ENCODE peak calls at places on chromosomes 4 and X, in five cellular contexts. T is HepG2, X is heart left ventricle, A is upper lobe of left lung, S is body of pancreas. F is an unnamed sample.

GRCh38 chrX:13432776-13433605 is 113.1 kb upstream of the ATXN3L start:
- ATAC-seq in T (no peak), X (peak), A (no peak), S (no peak), F (peak)

GRCh38 chr4:152258804-152259708 is 276.8 kb downstream of the FBXW7 start:
- ATAC-seq in T (peak), X (peak), A (no peak), S (no peak), F (no peak)

GRCh38 chrX:150616863-150617198 is 48.4 kb downstream of the MTM1 start:
- ATAC-seq in T (no peak), X (no peak), A (no peak), S (no peak), F (no peak)

GRCh38 chrX:21373637-21374162 is 518 bp upstream of the CNKSR2 start:
- ATAC-seq in T (no peak), X (no peak), A (no peak), S (peak), F (no peak)

GRCh38 chr4:184574861-184575260 is 74.4 kb downstream of the CASP3 start:
- ATAC-seq in T (no peak), X (peak), A (no peak), S (no peak), F (no peak)

GRCh38 chr4:304987-305680 is at the start of gene ZNF732:
- ATAC-seq in T (no peak), X (peak), A (no peak), S (peak), F (peak)

GRCh38 chrX:144219035-144219434 is 335.2 kb downstream of the UBE2NL start:
- ATAC-seq in T (no peak), X (peak), A (peak), S (peak), F (peak)

GRCh38 chr4:124318292-124318691 is 394.2 kb downstream of the ANKRD50 start:
- ATAC-seq in T (no peak), X (no peak), A (no peak), S (no peak), F (no peak)

GRCh38 chr4:151226004-151226932 is 50.7 kb upstream of the PRSS48 start:
- ATAC-seq in T (no peak), X (peak), A (no peak), S (no peak), F (peak)

GRCh38 chr4:4269856-4270255 is 20.1 kb downstream of the LYAR start:
- ATAC-seq in T (no peak), X (peak), A (peak), S (no peak), F (no peak)

GRCh38 chrX:109352121-109352556 is 129.7 kb downstream of the GUCY2F start:
- ATAC-seq in T (peak), X (peak), A (peak), S (peak), F (peak)

GRCh38 chr4:10047967-10048366 is 26.7 kb upstream of the SLC2A9 start:
- ATAC-seq in T (no peak), X (no peak), A (no peak), S (no peak), F (no peak)

GRCh38 chrX:153521034-153521433 is 3.6 kb downstream of the ATP2B3 start:
- ATAC-seq in T (no peak), X (peak), A (no peak), S (no peak), F (no peak)

GRCh38 chrX:21885568-21885967 is 29.8 kb downstream of the YY2 start:
- ATAC-seq in T (no peak), X (no peak), A (no peak), S (no peak), F (no peak)

GRCh38 chrX:154028502-154029184 is 8.9 kb upstream of the IRAK1 start:
- ATAC-seq in T (no peak), X (no peak), A (no peak), S (no peak), F (no peak)

GRCh38 chr4:183906736-183907651 is 1.9 kb downstream of the STOX2 start:
- ATAC-seq in T (peak), X (peak), A (no peak), S (no peak), F (no peak)

GRCh38 chr4:132230025-132230424 is 919.1 kb upstream of the PCDH10 start:
- ATAC-seq in T (no peak), X (no peak), A (no peak), S (no peak), F (no peak)

GRCh38 chrX:42585842-42586621 is 191.9 kb downstream of the PPP1R2C start:
- ATAC-seq in T (no peak), X (no peak), A (no peak), S (no peak), F (no peak)

GRCh38 chr4:87025614-87026041 is 90.8 kb downstream of the AFF1 start:
- ATAC-seq in T (peak), X (no peak), A (peak), S (no peak), F (no peak)

GRCh38 chr4:112114452-112114851 is 30.8 kb upstream of the FAM241A start:
- ATAC-seq in T (no peak), X (no peak), A (no peak), S (no peak), F (no peak)

GRCh38 chr4:17552427-17552826 is 24.6 kb upstream of the LAP3 start:
- ATAC-seq in T (no peak), X (no peak), A (no peak), S (peak), F (no peak)

GRCh38 chr4:137455647-137456321 is 76.5 kb downstream of the PCDH18 start:
- ATAC-seq in T (no peak), X (no peak), A (no peak), S (no peak), F (no peak)

DNA sequence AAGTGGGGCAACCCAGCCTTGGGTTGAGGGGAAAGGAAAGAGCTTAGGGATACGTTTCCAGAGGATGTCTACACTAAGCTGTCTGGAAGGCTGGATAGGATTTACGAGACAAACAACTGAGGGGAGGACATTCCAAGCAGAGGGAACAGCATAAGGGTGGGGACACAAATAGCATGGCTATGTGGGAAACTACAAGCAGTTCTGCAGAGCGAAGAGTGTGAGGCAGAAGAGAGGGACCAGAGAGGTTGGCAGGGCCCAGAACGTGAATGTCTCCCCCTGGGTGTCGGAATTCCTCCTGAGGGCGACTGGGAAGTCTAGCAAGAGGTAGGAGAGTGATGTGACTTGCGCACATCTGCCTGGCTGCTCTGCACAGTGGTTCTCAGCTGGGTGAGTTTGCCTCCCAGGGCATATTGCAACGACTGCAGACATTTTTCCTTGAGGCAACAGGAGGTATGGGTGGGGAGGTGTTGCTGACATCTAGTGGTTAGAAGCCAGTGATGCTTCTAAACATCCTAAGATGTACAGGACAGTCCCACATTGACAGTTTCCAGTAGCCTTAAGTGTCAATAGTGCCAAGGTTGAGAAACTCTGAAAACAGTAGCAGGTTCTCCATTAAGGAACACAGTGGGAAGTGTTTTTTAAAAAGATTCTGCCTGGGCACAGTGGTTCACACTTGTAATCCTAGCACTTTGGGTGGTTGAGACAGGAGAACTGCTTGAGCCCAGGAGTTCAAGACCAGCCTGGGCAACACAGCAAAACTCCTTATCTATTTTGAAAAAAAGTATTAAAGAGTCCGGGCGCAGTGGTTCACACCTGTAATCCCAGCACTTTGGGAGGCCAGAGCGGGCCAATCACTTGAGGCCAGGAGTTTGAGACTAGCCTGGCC is 9.2 kb downstream of the NDUFA1 start:
- ATAC-seq in T (peak), X (peak), A (peak), S (peak), F (peak)
- TF ChIP-seq POLR2A in T (no peak), X (no peak), A (no peak), S (no peak), F (no peak)

DNA sequence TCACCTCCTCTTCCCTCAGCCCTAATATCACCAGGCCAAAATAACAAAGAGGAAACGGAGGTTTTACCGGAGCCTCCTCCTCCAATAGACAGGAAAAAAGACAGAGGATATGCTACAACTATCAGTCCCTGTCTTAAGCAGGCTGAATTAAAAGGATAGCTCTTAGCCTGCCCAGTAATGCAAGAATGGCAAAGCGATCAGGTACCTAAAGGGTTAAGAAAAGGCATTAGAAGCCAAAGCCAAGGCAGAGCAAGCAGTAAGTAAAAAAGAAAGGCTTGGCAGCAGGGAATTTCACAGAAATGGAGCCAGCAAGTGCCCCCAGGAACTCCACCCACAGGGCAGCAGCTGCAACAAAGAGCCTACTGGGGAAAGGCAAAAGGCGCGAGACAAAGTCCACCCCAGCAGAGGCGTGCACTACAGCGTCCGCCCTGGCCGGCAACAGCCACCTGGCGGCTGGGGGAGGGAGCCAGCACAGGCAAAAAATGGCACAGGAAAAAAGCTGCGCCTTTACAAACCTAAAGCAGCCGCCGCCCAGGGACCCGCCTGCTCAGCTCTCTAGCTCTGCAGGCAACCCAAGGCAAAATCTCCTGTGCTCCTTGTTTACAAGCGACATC is 220.6 kb upstream of the ZC4H2 start:
- ATAC-seq in T (peak), X (no peak), A (no peak), S (peak), F (no peak)
- H3K4me3 ChIP-seq in T (peak), X (no peak), A (no peak), S (no peak), F (no peak)

GRCh38 chr4:56976878-56977320 is 507 bp downstream of the NOA1 start:
- ATAC-seq in T (peak), X (peak), A (peak), S (peak), F (peak)
- TF ChIP-seq CTCF in T (peak), X (peak), A (no peak), S (peak), F (peak)

GRCh38 chr4:94451669-94452475 is at the start of gene PDLIM5:
- ATAC-seq in T (peak), X (peak), A (peak), S (peak), F (peak)

GRCh38 chr4:94451051-94451404 is 714 bp upstream of the PDLIM5 start:
- ATAC-seq in T (peak), X (no peak), A (no peak), S (no peak), F (no peak)

GRCh38 chr4:94453534-94453963 is 1.8 kb downstream of the PDLIM5 start:
- ATAC-seq in T (peak), X (no peak), A (no peak), S (peak), F (no peak)

GRCh38 chr4:94454405-94454804 is 2.7 kb downstream of the PDLIM5 start:
- ATAC-seq in T (no peak), X (no peak), A (no peak), S (no peak), F (no peak)

DNA sequence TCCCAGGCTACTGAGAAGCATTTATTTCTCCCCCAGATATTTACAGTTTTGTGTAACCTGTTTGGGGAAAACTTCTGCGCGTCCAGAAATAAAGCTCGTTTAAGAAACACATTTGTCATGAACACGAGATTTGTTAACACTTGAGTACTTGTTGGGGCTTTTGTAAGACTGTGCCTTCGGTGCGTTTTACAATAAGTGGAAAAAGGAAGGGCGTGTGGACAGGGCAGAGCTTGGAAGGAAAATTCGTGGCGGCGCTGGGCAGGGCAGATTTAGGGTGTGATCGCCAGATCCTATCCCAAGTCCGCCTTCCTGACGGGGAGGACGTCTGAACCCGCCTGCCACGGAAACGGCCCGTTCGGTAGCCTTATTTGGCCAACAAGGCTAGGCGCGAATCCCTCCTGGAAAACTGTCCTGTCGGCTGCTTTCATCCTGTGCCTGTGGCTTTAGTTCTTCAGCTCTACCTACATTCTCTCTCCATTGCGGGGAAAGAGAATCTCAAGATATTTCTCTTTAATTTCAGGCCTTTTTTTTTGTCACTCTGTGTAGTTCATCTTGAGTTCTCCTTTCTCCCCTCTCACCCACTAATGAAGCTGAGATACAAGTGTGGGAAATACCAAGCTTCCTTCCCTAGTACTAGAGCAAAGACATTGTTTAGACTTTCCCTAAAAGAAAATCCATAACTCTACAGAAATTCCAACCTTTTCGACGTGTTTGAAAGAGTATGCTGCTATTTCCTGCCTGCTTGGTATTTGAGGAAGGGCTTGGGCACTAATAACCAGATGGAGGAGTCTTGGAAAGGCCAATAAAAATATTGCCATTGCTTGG is 946 bp downstream of the PDLIM5 start:
- ATAC-seq in T (peak), X (peak), A (peak), S (peak), F (peak)
- TF ChIP-seq POLR2A in T (peak), X (peak), A (peak), S (peak), F (peak)

DNA sequence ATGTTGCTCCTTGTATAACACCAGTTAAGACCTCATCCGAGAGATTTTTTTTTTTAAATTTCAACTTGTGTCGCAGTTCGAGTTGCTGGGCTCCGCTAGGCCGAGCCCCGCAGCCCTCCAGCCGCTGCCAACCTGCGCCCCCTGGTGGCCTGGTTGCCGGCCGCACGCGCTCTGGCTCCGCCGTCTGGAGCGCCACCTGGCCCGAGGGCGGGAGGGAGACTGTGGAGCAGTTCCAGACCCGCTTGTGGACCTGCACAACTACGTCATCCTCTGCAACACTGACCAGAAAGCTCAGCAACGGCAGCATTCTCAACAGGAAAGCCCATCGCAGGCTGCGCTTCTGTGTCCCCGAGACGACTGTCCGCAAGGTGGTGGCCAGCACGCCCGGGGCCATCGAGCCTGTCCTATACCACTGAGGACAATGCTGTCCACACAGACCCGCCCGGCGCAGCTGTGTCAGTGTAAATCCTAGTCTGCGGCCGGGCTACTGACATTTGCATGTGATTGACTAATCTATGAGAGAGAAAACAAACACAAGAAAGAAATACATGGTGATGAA is 39.1 kb downstream of the ARL9 start:
- ATAC-seq in T (peak), X (peak), A (peak), S (peak), F (peak)
- H3K4me3 ChIP-seq in T (peak), X (no peak), A (no peak), S (no peak), F (peak)

GRCh38 chrX:119999087-119999634 is 55.6 kb upstream of the NKAP start:
- ATAC-seq in T (no peak), X (no peak), A (no peak), S (no peak), F (no peak)

GRCh38 chrX:120001787-120002186 is 58.2 kb upstream of the NKAP start:
- ATAC-seq in T (no peak), X (no peak), A (no peak), S (no peak), F (no peak)

GRCh38 chrX:119996600-119997524 is 53.3 kb upstream of the NKAP start:
- ATAC-seq in T (no peak), X (no peak), A (no peak), S (no peak), F (no peak)

GRCh38 chrX:119997570-119997969 is 54.0 kb upstream of the NKAP start:
- ATAC-seq in T (no peak), X (no peak), A (no peak), S (no peak), F (no peak)

GRCh38 chrX:120000490-120001246 is 57.1 kb upstream of the NKAP start:
- ATAC-seq in T (no peak), X (no peak), A (no peak), S (no peak), F (no peak)
- TF ChIP-seq CTCF in T (no peak), X (no peak), A (no peak), S (no peak), F (no peak)

GRCh38 chr4:94653095-94653649 is 104.6 kb upstream of the BMPR1B start:
- ATAC-seq in T (no peak), X (no peak), A (no peak), S (peak), F (no peak)

GRCh38 chr4:94650690-94651089 is 107.1 kb upstream of the BMPR1B start:
- ATAC-seq in T (no peak), X (peak), A (no peak), S (no peak), F (no peak)

GRCh38 chr4:94649381-94650128 is 108.2 kb upstream of the BMPR1B start:
- ATAC-seq in T (no peak), X (no peak), A (no peak), S (no peak), F (no peak)

GRCh38 chr4:94650129-94650495 is 107.6 kb upstream of the BMPR1B start:
- ATAC-seq in T (no peak), X (no peak), A (no peak), S (no peak), F (no peak)

DNA sequence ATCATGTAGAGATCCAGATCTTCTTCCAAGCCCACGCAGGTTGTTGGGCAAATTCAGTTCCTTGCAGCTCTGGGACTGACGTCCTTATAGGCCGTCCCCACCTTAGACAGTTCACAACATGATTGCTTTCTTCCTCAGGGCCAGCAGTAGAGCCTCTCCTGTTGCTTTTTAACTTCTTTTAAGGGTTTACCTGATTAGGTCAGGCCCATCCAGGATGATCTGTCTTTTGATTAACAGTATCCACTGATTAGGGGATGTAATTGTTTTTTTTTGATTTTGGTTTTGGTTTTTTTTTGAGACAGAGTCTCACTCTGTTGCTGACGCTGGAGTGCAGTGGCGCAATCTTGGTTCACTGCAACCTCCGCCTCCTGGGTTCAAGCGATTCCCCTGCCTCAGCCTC is 109.1 kb upstream of the BMPR1B start:
- ATAC-seq in T (no peak), X (no peak), A (no peak), S (no peak), F (no peak)
- TF ChIP-seq POLR2A in T (no peak), X (no peak), A (no peak), S (no peak), F (no peak)

F was measured in gastroesophageal sphincter.